ENCODE peak calls at places on chromosomes 4 and X, in ten cellular contexts. B is memory B cell; M is mammary epithelial cell; O is astrocyte of the hippocampus; T is NCI-H460; A is GM13976; F is stimulated activated CD4-positive, alpha-beta T cell treated with anti-CD3 and anti-CD28 coated beads, TNF-alpha, amount 100 ng/mL, for 48 hours; J is fibroblast of lung; W is HFFc6; E is ovary. K is an unnamed sample.

GRCh38 chr4:40180356-40180755 is 16.5 kb upstream of the RHOH start:
- DNase-seq in B (no peak), M (peak), O (peak), T (peak), A (no peak), F (no peak), J (peak), W (peak), E (no peak), K (no peak)

GRCh38 chrX:139506318-139506717 is 24.2 kb upstream of the F9 start:
- DNase-seq in B (no peak), M (no peak), O (no peak), T (no peak), A (no peak), F (no peak), J (no peak), W (no peak), E (no peak), K (no peak)

GRCh38 chr4:173517781-173518371 is 12.2 kb downstream of the HAND2 start:
- DNase-seq in B (no peak), M (no peak), O (no peak), T (no peak), A (no peak), F (no peak), J (no peak), W (no peak), E (no peak), K (no peak)

GRCh38 chr4:61200195-61200990 is at the start of gene ADGRL3:
- DNase-seq in B (no peak), M (peak), O (peak), T (no peak), A (peak), F (no peak), J (peak), W (no peak), E (peak), K (peak)

GRCh38 chr4:117134386-117134785 is 49.0 kb upstream of the TRAM1L1 start:
- DNase-seq in B (no peak), M (peak), O (peak), T (peak), A (peak), F (no peak), J (peak), W (peak), E (no peak), K (peak)

GRCh38 chrX:119015407-119016242 is 41.2 kb downstream of the LONRF3 start:
- DNase-seq in B (peak), M (peak), O (peak), T (peak), A (peak), F (peak), J (peak), W (peak), E (peak), K (no peak)

GRCh38 chr4:1593881-1594345 is 90.2 kb downstream of the FAM53A start:
- DNase-seq in B (no peak), M (no peak), O (no peak), T (no peak), A (no peak), F (no peak), J (no peak), W (no peak), E (peak), K (no peak)

GRCh38 chrX:76148753-76149152 is 24.1 kb upstream of the PBDC1 start:
- DNase-seq in B (peak), M (peak), O (peak), T (peak), A (no peak), F (peak), J (peak), W (peak), E (peak), K (peak)

GRCh38 chr4:1056671-1057402 is 45.4 kb downstream of the FGFRL1 start:
- DNase-seq in B (no peak), M (no peak), O (no peak), T (no peak), A (no peak), F (no peak), J (no peak), W (no peak), E (peak), K (no peak)

GRCh38 chrX:46573896-46574336 is 351 bp downstream of the CHST7 start:
- DNase-seq in B (peak), M (peak), O (peak), T (peak), A (peak), F (no peak), J (peak), W (no peak), E (peak), K (peak)

GRCh38 chr4:25948051-25948450 is 34.0 kb downstream of the SMIM20 start:
- DNase-seq in B (no peak), M (no peak), O (no peak), T (no peak), A (no peak), F (no peak), J (no peak), W (no peak), E (no peak), K (no peak)

GRCh38 chrX:25599061-25599460 is 539.1 kb upstream of the MAGEB18 start:
- DNase-seq in B (no peak), M (no peak), O (peak), T (no peak), A (no peak), F (no peak), J (peak), W (no peak), E (no peak), K (no peak)

GRCh38 chr4:64670647-64671046 is 261.4 kb upstream of the TECRL start:
- DNase-seq in B (no peak), M (no peak), O (peak), T (no peak), A (no peak), F (no peak), J (no peak), W (no peak), E (no peak), K (no peak)

GRCh38 chr4:110637408-110638131 is 14.7 kb upstream of the PITX2 start:
- DNase-seq in B (no peak), M (no peak), O (no peak), T (no peak), A (no peak), F (no peak), J (no peak), W (no peak), E (no peak), K (no peak)

GRCh38 chr4:176377705-176378302 is 58.0 kb downstream of the SPCS3 start:
- DNase-seq in B (no peak), M (peak), O (peak), T (peak), A (peak), F (no peak), J (peak), W (peak), E (no peak), K (no peak)

GRCh38 chr4:146347822-146348221 is 133.5 kb downstream of the REELD1 start:
- DNase-seq in B (no peak), M (no peak), O (no peak), T (no peak), A (no peak), F (no peak), J (no peak), W (no peak), E (no peak), K (no peak)

GRCh38 chr4:18882468-18882867 is 860.9 kb upstream of the LCORL start:
- DNase-seq in B (no peak), M (peak), O (peak), T (peak), A (no peak), F (no peak), J (peak), W (peak), E (no peak), K (no peak)

GRCh38 chr4:109703664-109704351 is 563 bp upstream of the CASP6 start:
- DNase-seq in B (no peak), M (no peak), O (peak), T (no peak), A (no peak), F (no peak), J (no peak), W (no peak), E (no peak), K (no peak)

GRCh38 chr4:179569549-179569948 is 2127.3 kb upstream of the AGA start:
- DNase-seq in B (no peak), M (no peak), O (no peak), T (no peak), A (no peak), F (no peak), J (no peak), W (no peak), E (no peak), K (no peak)

GRCh38 chr4:105588252-105588651 is 35.8 kb downstream of the ARHGEF38 start:
- DNase-seq in B (no peak), M (no peak), O (no peak), T (no peak), A (no peak), F (no peak), J (no peak), W (no peak), E (no peak), K (no peak)

GRCh38 chrX:154799554-154800348 is 5.5 kb downstream of the MPP1 start:
- DNase-seq in B (no peak), M (no peak), O (peak), T (no peak), A (no peak), F (no peak), J (peak), W (no peak), E (no peak), K (peak)

GRCh38 chr4:77002321-77002720 is 52.8 kb downstream of the SEPTIN11 start:
- DNase-seq in B (no peak), M (no peak), O (peak), T (no peak), A (no peak), F (no peak), J (peak), W (peak), E (no peak), K (no peak)

GRCh38 chr4:117699595-117699994 is 334.7 kb upstream of the NDST3 start:
- DNase-seq in B (no peak), M (no peak), O (no peak), T (no peak), A (no peak), F (no peak), J (no peak), W (no peak), E (no peak), K (no peak)